ENCODE peak calls at places on chromosomes 7 and 10, in five cellular contexts. L, Z, Y, R and M are unnamed samples.
A peak's percentile ranks its signal among the peaks of the same experiment; 100 is the strongest.

GRCh38 chr7:831596-832291 is 532 bp upstream of the SUN1 start:
- DNase-seq in L (no peak), Z (peak; percentile 94), Y (peak; percentile 95), R (peak; percentile 84), M (no peak)

GRCh38 chr7:27162930-27163775 is 2.2 kb downstream of the HOXA9 start:
- DNase-seq in L (no peak), Z (no peak), Y (no peak), R (no peak), M (no peak)

GRCh38 chr7:6307762-6308161 is 35.3 kb upstream of the CYTH3 start:
- DNase-seq in L (no peak), Z (no peak), Y (no peak), R (peak; percentile 85), M (no peak)

GRCh38 chr7:29274156-29275017 is 79.8 kb downstream of the CHN2 start:
- DNase-seq in L (no peak), Z (no peak), Y (no peak), R (no peak), M (no peak)

GRCh38 chr7:33400214-33400538 is 270.8 kb downstream of the BBS9 start:
- DNase-seq in L (no peak), Z (no peak), Y (no peak), R (no peak), M (no peak)

GRCh38 chr7:134593530-134594392 is 44.9 kb downstream of the AKR1B15 start:
- DNase-seq in L (no peak), Z (peak; percentile 95), Y (peak; percentile 87), R (peak; percentile 6), M (no peak)

GRCh38 chr7:7861211-7861633 is 107.4 kb upstream of the GLCCI1 start:
- DNase-seq in L (no peak), Z (peak; percentile 87), Y (peak; percentile 52), R (no peak), M (no peak)

GRCh38 chr10:110957603-110958002 is 38.2 kb downstream of the SHOC2 start:
- DNase-seq in L (no peak), Z (no peak), Y (no peak), R (no peak), M (no peak)

GRCh38 chr7:362416-363096 is 72.6 kb downstream of the FOXL3 start:
- DNase-seq in L (no peak), Z (peak; percentile 4), Y (no peak), R (no peak), M (no peak)

GRCh38 chr10:77819210-77820140 is 107.1 kb downstream of the DLG5 start:
- DNase-seq in L (no peak), Z (no peak), Y (no peak), R (no peak), M (no peak)

GRCh38 chr7:55476071-55476803 is 96.1 kb downstream of the VOPP1 start:
- DNase-seq in L (no peak), Z (peak; percentile 88), Y (no peak), R (peak; percentile 62), M (no peak)

GRCh38 chr7:17680026-17680425 is 260.3 kb downstream of the SNX13 start:
- DNase-seq in L (no peak), Z (peak; percentile 83), Y (peak; percentile 91), R (peak; percentile 77), M (peak; percentile 69)

GRCh38 chr7:12130664-12131063 is 80.4 kb upstream of the TMEM106B start:
- DNase-seq in L (no peak), Z (no peak), Y (no peak), R (peak; percentile 72), M (no peak)

GRCh38 chr10:110209399-110209925 is 2.1 kb downstream of the MXI1 start:
- DNase-seq in L (no peak), Z (peak; percentile 65), Y (peak; percentile 79), R (peak; percentile 95), M (peak; percentile 38)

GRCh38 chr10:50807851-50808776 is 68.4 kb downstream of the ASAH2B start:
- DNase-seq in L (no peak), Z (peak; percentile 16), Y (peak; percentile 4), R (peak; percentile 4), M (no peak)

GRCh38 chr7:122790132-122790531 is 87.4 kb upstream of the RNF148 start:
- DNase-seq in L (no peak), Z (no peak), Y (no peak), R (peak; percentile 61), M (no peak)

GRCh38 chr10:111789821-111790220 is 393.7 kb downstream of the GPAM start:
- DNase-seq in L (no peak), Z (no peak), Y (no peak), R (no peak), M (no peak)

GRCh38 chr10:80690434-80690833 is 152.7 kb downstream of the SH2D4B start:
- DNase-seq in L (no peak), Z (no peak), Y (no peak), R (no peak), M (no peak)

GRCh38 chr7:29230871-29231345 is 36.3 kb downstream of the CHN2 start:
- DNase-seq in L (no peak), Z (no peak), Y (no peak), R (peak; percentile 97), M (no peak)

GRCh38 chr10:48506147-48506917 is 98.5 kb downstream of the ARHGAP22 start:
- DNase-seq in L (no peak), Z (peak; percentile 56), Y (peak; percentile 53), R (peak; percentile 71), M (no peak)

GRCh38 chr7:74418538-74418937 is 35.2 kb upstream of the GTF2IRD1 start:
- DNase-seq in L (no peak), Z (no peak), Y (no peak), R (no peak), M (no peak)

GRCh38 chr10:124126711-124127385 is 33.5 kb upstream of the CHST15 start:
- DNase-seq in L (no peak), Z (no peak), Y (no peak), R (no peak), M (no peak)

GRCh38 chr7:93013471-93014061 is 104.2 kb downstream of the SAMD9 start:
- DNase-seq in L (no peak), Z (peak; percentile 66), Y (peak; percentile 46), R (no peak), M (no peak)

GRCh38 chr10:7243873-7244272 is 167.0 kb downstream of the SFMBT2 start:
- DNase-seq in L (no peak), Z (no peak), Y (no peak), R (no peak), M (no peak)

GRCh38 chr10:4931587-4931986 is 31.6 kb upstream of the AKR1C1 start:
- DNase-seq in L (no peak), Z (no peak), Y (no peak), R (no peak), M (no peak)

GRCh38 chr7:21099432-21099831 is 312.7 kb upstream of the SP8 start:
- DNase-seq in L (no peak), Z (no peak), Y (peak; percentile 21), R (no peak), M (no peak)

GRCh38 chr7:128902761-128903585 is 7.5 kb downstream of the KCP start:
- DNase-seq in L (no peak), Z (peak; percentile 8), Y (peak; percentile 78), R (no peak), M (no peak)

GRCh38 chr7:18491871-18492270 is 3.7 kb upstream of the HDAC9 start:
- DNase-seq in L (no peak), Z (no peak), Y (no peak), R (peak; percentile 49), M (no peak)

GRCh38 chr7:6709808-6710207 is 3.1 kb upstream of the ZNF12 start:
- DNase-seq in L (no peak), Z (no peak), Y (no peak), R (no peak), M (no peak)

GRCh38 chr10:44369851-44370250 is 15.0 kb downstream of the CXCL12 start:
- DNase-seq in L (no peak), Z (peak; percentile 8), Y (peak; percentile 26), R (no peak), M (no peak)

GRCh38 chr10:132575320-132576201 is 38.0 kb downstream of the INPP5A start:
- DNase-seq in L (no peak), Z (peak; percentile 91), Y (peak; percentile 78), R (peak; percentile 55), M (no peak)
- H3K4me3 ChIP-seq in L (no peak overlapping the region), Z (no peak overlapping the region), Y (no peak overlapping the region), R (no peak overlapping the region), M (no peak overlapping the region)

DNA sequence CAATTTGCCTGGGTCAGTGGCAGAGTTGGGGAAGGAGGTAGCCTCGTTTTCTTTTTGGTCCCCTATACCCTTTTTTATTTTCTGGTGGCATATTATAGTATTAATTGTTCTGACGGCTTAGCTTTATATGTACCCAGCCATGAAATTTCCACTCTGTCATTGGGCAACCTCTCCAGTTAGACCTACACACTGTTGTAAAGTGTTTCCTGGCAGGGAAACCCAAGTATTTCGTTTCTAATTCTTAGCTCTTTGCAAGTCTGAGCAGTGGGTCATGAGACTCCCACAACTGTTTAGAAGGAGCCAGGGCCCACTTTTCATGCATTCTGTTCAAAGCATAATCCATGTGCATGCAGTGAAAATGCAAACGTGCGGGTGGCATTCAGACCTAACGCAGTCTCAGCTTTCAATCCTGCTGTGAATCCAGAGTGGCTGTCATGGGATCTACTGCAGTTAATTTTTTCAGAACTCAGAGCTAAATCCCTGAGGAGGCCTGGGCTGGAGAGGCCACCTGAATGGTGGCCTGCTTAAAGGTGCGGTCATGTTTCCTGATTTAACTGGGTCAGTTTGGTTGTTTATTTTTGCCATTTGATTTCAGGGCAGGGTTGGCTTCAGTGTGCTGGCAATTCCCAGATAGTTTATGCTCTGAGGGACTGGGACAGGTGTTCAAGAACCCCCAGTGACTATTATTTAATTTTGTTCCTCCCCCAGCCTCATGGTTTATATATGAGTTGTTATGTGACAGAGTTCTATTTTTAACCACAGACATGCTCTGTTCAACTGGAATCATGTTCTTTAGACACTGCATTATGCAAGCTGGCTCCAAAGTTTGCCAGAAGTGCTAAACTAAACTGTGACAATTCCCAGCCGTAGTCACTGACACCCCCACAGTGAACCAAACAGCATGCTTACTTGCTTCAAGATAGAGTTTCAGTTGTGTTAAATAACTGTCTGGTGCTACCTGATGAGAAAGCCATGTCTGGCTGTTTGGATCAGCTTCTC is 27.4 kb upstream of the SYPL1 start:
- DNase-seq in L (no peak), Z (peak; percentile 52), Y (peak; percentile 85), R (no peak), M (no peak)
- H2AFZ ChIP-seq in L (no peak overlapping the region), Z (no peak overlapping the region), Y (no peak overlapping the region), R (no peak overlapping the region), M (no peak overlapping the region)

GRCh38 chr10:97074256-97075145 is 111.3 kb downstream of the SLIT1 start:
- DNase-seq in L (no peak), Z (no peak), Y (no peak), R (no peak), M (no peak)
- H2BK120ac ChIP-seq in L (no peak overlapping the region), Z (no peak overlapping the region), Y (no peak overlapping the region), R (no peak overlapping the region), M (no peak overlapping the region)

DNA sequence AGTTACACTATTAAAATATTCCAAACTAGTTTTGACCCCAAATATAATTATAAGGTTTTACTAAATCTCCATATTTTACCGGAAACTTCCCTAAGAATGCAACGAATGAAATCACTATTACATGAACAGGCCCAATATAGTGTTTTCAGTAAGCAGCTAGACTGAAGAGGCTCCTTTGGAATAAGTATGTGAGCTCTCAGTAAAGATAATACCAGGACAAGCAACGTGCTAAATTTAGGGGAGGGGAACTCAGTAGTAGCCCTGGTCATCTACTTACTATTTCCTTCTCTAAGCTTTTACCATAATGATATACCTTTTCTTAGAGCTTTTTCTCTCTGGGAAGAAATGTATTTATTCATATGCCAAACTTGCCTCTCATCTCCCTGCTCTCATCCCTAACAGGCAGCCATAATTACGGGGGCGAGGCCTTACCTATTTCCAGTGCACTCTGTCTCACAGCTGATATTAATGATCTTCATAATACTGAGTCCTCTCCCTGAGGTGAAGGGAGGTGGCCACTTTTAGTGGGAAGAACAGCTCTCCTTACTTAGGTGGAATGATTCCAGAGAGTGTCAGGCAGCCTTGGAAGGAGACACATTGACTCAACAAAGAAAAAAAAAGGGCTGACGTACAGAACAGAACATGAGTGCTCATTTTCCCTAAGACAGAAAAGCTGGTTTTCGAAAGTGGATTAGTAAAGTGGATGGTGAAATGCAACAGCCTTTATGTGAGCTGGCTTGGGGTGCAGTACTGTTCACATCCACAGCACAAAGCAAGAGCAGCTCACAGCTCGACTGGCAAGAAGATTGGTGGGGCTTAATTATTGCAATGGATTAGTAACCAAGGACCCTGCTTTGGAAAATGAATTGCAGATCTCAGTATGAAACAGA is 165.4 kb downstream of the GLI3 start:
- DNase-seq in L (no peak), Z (peak; percentile 31), Y (peak; percentile 65), R (no peak), M (no peak)
- H3K4me3 ChIP-seq in L (no peak overlapping the region), Z (no peak overlapping the region), Y (no peak overlapping the region), R (no peak overlapping the region), M (no peak overlapping the region)